ENCODE peak calls at places on chromosomes 5 and 9, in five cellular contexts. One of them, this sample, is unnamed.

GRCh38 chr9:132497731-132498130 is 84.7 kb upstream of the BARHL1 start:
- DNase-seq in AG09309: no peak
- DNase-seq in NCI-H510A treated with DMSO at 0.1 percent for 48 hours: no peak
- DNase-seq in HCT116: no peak
- DNase-seq in NCI-H1105 treated with DMSO at 0.1 percent for 48 hours: no peak
- DNase-seq in this sample: no peak

GRCh38 chr9:121807069-121807917 is 155.9 kb downstream of the DAB2IP start:
- DNase-seq in AG09309: no peak
- DNase-seq in NCI-H510A treated with DMSO at 0.1 percent for 48 hours: no peak
- DNase-seq in HCT116: no peak
- DNase-seq in NCI-H1105 treated with DMSO at 0.1 percent for 48 hours: no peak
- DNase-seq in this sample: no peak

GRCh38 chr5:177992466-177992865 is 3.6 kb downstream of the PROP1 start:
- DNase-seq in AG09309: no peak
- DNase-seq in NCI-H510A treated with DMSO at 0.1 percent for 48 hours: no peak
- DNase-seq in HCT116: no peak
- DNase-seq in NCI-H1105 treated with DMSO at 0.1 percent for 48 hours: no peak
- DNase-seq in this sample: no peak

GRCh38 chr5:35679351-35679750 is 61.7 kb downstream of the SPEF2 start:
- DNase-seq in AG09309: no peak
- DNase-seq in NCI-H510A treated with DMSO at 0.1 percent for 48 hours: no peak
- DNase-seq in HCT116: no peak
- DNase-seq in NCI-H1105 treated with DMSO at 0.1 percent for 48 hours: no peak
- DNase-seq in this sample: no peak

GRCh38 chr9:122394265-122395242 is 23.7 kb downstream of the PTGS1 start:
- DNase-seq in AG09309: peak; percentile 73
- DNase-seq in NCI-H510A treated with DMSO at 0.1 percent for 48 hours: no peak
- DNase-seq in HCT116: no peak
- DNase-seq in NCI-H1105 treated with DMSO at 0.1 percent for 48 hours: no peak
- DNase-seq in this sample: peak; percentile 49

GRCh38 chr9:10146517-10147331 is 466.1 kb downstream of the PTPRD start:
- DNase-seq in AG09309: no peak
- DNase-seq in NCI-H510A treated with DMSO at 0.1 percent for 48 hours: no peak
- DNase-seq in HCT116: no peak
- DNase-seq in NCI-H1105 treated with DMSO at 0.1 percent for 48 hours: no peak
- DNase-seq in this sample: no peak

GRCh38 chr9:15250013-15250412 is 57.0 kb downstream of the TTC39B start:
- DNase-seq in AG09309: no peak
- DNase-seq in NCI-H510A treated with DMSO at 0.1 percent for 48 hours: no peak
- DNase-seq in HCT116: no peak
- DNase-seq in NCI-H1105 treated with DMSO at 0.1 percent for 48 hours: no peak
- DNase-seq in this sample: no peak

GRCh38 chr9:121434946-121435345 is 64.7 kb downstream of the GGTA1 start:
- DNase-seq in AG09309: peak; percentile 31
- DNase-seq in NCI-H510A treated with DMSO at 0.1 percent for 48 hours: peak; percentile 1
- DNase-seq in HCT116: no peak
- DNase-seq in NCI-H1105 treated with DMSO at 0.1 percent for 48 hours: no peak
- DNase-seq in this sample: peak; percentile 3

GRCh38 chr9:100324594-100325200 is 28.0 kb downstream of the TEX10 start:
- DNase-seq in AG09309: peak; percentile 43
- DNase-seq in NCI-H510A treated with DMSO at 0.1 percent for 48 hours: peak; percentile 38
- DNase-seq in HCT116: peak; percentile 27
- DNase-seq in NCI-H1105 treated with DMSO at 0.1 percent for 48 hours: peak; percentile 56
- DNase-seq in this sample: no peak

GRCh38 chr9:93610206-93610605 is 33.8 kb downstream of the PHF2 start:
- DNase-seq in AG09309: no peak
- DNase-seq in NCI-H510A treated with DMSO at 0.1 percent for 48 hours: no peak
- DNase-seq in HCT116: no peak
- DNase-seq in NCI-H1105 treated with DMSO at 0.1 percent for 48 hours: no peak
- DNase-seq in this sample: no peak

GRCh38 chr5:122154910-122155309 is 25.6 kb downstream of the ZNF474 start:
- DNase-seq in AG09309: no peak
- DNase-seq in NCI-H510A treated with DMSO at 0.1 percent for 48 hours: no peak
- DNase-seq in HCT116: no peak
- DNase-seq in NCI-H1105 treated with DMSO at 0.1 percent for 48 hours: no peak
- DNase-seq in this sample: no peak

GRCh38 chr5:159257007-159257406 is 6.1 kb upstream of the UBLCP1 start:
- DNase-seq in AG09309: no peak
- DNase-seq in NCI-H510A treated with DMSO at 0.1 percent for 48 hours: no peak
- DNase-seq in HCT116: no peak
- DNase-seq in NCI-H1105 treated with DMSO at 0.1 percent for 48 hours: no peak
- DNase-seq in this sample: no peak

GRCh38 chr9:20023237-20023928 is 234.5 kb upstream of the SLC24A2 start:
- DNase-seq in AG09309: no peak
- DNase-seq in NCI-H510A treated with DMSO at 0.1 percent for 48 hours: no peak
- DNase-seq in HCT116: no peak
- DNase-seq in NCI-H1105 treated with DMSO at 0.1 percent for 48 hours: no peak
- DNase-seq in this sample: no peak

GRCh38 chr9:13014484-13014883 is 239.7 kb downstream of the LURAP1L start:
- DNase-seq in AG09309: no peak
- DNase-seq in NCI-H510A treated with DMSO at 0.1 percent for 48 hours: no peak
- DNase-seq in HCT116: no peak
- DNase-seq in NCI-H1105 treated with DMSO at 0.1 percent for 48 hours: no peak
- DNase-seq in this sample: no peak

GRCh38 chr9:107283621-107284616 is 840 bp downstream of the RAD23B start:
- DNase-seq in AG09309: no peak
- DNase-seq in NCI-H510A treated with DMSO at 0.1 percent for 48 hours: peak; percentile 82
- DNase-seq in HCT116: peak; percentile 51
- DNase-seq in NCI-H1105 treated with DMSO at 0.1 percent for 48 hours: peak; percentile 75
- DNase-seq in this sample: peak; percentile 64

GRCh38 chr9:122498883-122499288 is 11.7 kb upstream of the OR1J2 start:
- DNase-seq in AG09309: peak; percentile 40
- DNase-seq in NCI-H510A treated with DMSO at 0.1 percent for 48 hours: no peak
- DNase-seq in HCT116: peak; percentile 29
- DNase-seq in NCI-H1105 treated with DMSO at 0.1 percent for 48 hours: peak; percentile 14
- DNase-seq in this sample: peak; percentile 8